ENCODE peak calls at places on chromosome 21, in eight cellular contexts. R is GM23248; T is progenitor cell of endocrine pancreas; V is activated CD4-positive, alpha-beta T cell treated with anti-CD3 and anti-CD28 coated beads for 36 hours; U is astrocyte of the hippocampus; Z is fibroblast of lung; J is cardiac muscle cell; X is SK-N-MC. E is an unnamed sample.

GRCh38 chr21:33643658-33644311 is 1.5 kb downstream of the ITSN1 start:
- DNase-seq in U (peak), J (peak), Z (peak), X (no peak), T (no peak), V (peak), R (peak), E (peak)

GRCh38 chr21:19557046-19557445 is 1153.5 kb upstream of the TMPRSS15 start:
- DNase-seq in R (no peak), X (no peak), J (no peak), U (no peak), T (no peak), Z (no peak), V (no peak), E (no peak)

GRCh38 chr21:35254006-35254751 is 205.1 kb upstream of the RUNX1 start:
- DNase-seq in J (no peak), V (no peak), R (peak), T (no peak), X (no peak), U (peak), Z (peak), E (peak)

GRCh38 chr21:39952265-39952664 is 85.0 kb downstream of the PCP4 start:
- DNase-seq in T (no peak), J (no peak), Z (no peak), V (no peak), U (no peak), R (no peak), X (no peak), E (no peak)

GRCh38 chr21:33691945-33692594 is 49.8 kb downstream of the ITSN1 start:
- DNase-seq in V (no peak), U (no peak), X (no peak), Z (no peak), T (no peak), R (no peak), J (no peak), E (no peak)

GRCh38 chr21:36587388-36587787 is 107.5 kb upstream of the CLDN14 start:
- DNase-seq in J (no peak), Z (no peak), R (peak), X (no peak), T (no peak), V (no peak), U (no peak), E (no peak)

GRCh38 chr21:29477941-29478340 is 179.2 kb downstream of the BACH1 start:
- DNase-seq in X (no peak), J (no peak), Z (peak), U (peak), V (no peak), T (no peak), R (peak), E (no peak)

GRCh38 chr21:14591882-14592281 is 45.8 kb upstream of the SAMSN1 start:
- DNase-seq in X (no peak), U (peak), V (no peak), Z (peak), J (no peak), R (peak), T (no peak), E (no peak)

GRCh38 chr21:45555557-45556301 is 13.5 kb upstream of the SLC19A1 start:
- DNase-seq in J (peak), R (peak), Z (peak), U (peak), V (peak), T (peak), X (no peak), E (peak)

GRCh38 chr21:41148798-41149197 is 19.2 kb upstream of the BACE2 start:
- DNase-seq in J (no peak), T (no peak), R (no peak), X (no peak), U (no peak), V (no peak), Z (no peak), E (no peak)

GRCh38 chr21:32611471-32611997 is 643 bp downstream of the CFAP298 start:
- DNase-seq in X (no peak), U (peak), T (no peak), R (peak), J (peak), Z (no peak), V (peak), E (peak)

GRCh38 chr21:46171996-46172862 is 12.0 kb downstream of the SPATC1L start:
- DNase-seq in Z (no peak), J (no peak), U (no peak), V (no peak), R (no peak), X (no peak), T (no peak), E (no peak)

GRCh38 chr21:38913120-38913975 is 107.6 kb downstream of the ETS2 start:
- DNase-seq in J (peak), Z (peak), X (no peak), R (peak), U (peak), T (peak), V (peak), E (peak)

GRCh38 chr21:38795475-38795874 is 10.3 kb upstream of the ETS2 start:
- DNase-seq in Z (no peak), X (no peak), R (no peak), V (no peak), T (no peak), U (no peak), J (no peak), E (no peak)

GRCh38 chr21:34941162-34941561 is 107.9 kb downstream of the RUNX1 start:
- DNase-seq in Z (no peak), X (no peak), T (no peak), V (no peak), J (no peak), U (no peak), R (no peak), E (no peak)

GRCh38 chr21:21183092-21183491 is 184.9 kb downstream of the NCAM2 start:
- DNase-seq in X (no peak), T (no peak), V (no peak), Z (peak), R (no peak), J (no peak), U (no peak), E (peak)

GRCh38 chr21:23951251-23951650 is 1656.0 kb downstream of the MRPL39 start:
- DNase-seq in U (no peak), X (no peak), R (no peak), V (no peak), Z (peak), T (no peak), J (no peak), E (no peak)

GRCh38 chr21:25912402-25912746 is 177.6 kb downstream of the GABPA start:
- DNase-seq in V (no peak), J (no peak), X (no peak), T (no peak), Z (no peak), U (no peak), R (no peak), E (no peak)

GRCh38 chr21:45378258-45378966 is 26.6 kb upstream of the COL18A1 start:
- DNase-seq in U (peak), R (peak), Z (peak), J (no peak), V (no peak), X (no peak), T (no peak), E (peak)

GRCh38 chr21:40586575-40586974 is 260.4 kb downstream of the DSCAM start:
- DNase-seq in X (no peak), T (no peak), R (no peak), Z (no peak), V (no peak), U (no peak), J (no peak), E (no peak)

GRCh38 chr21:34959607-34960006 is 89.5 kb downstream of the RUNX1 start:
- DNase-seq in R (no peak), J (no peak), U (no peak), Z (no peak), V (no peak), T (no peak), X (no peak), E (no peak)

GRCh38 chr21:43311303-43311817 is 115.6 kb downstream of the SIK1 start:
- DNase-seq in U (no peak), R (no peak), V (no peak), X (no peak), Z (no peak), T (no peak), J (no peak), E (no peak)

GRCh38 chr21:42640486-42640885 is 12.9 kb upstream of the PDE9A start:
- DNase-seq in T (no peak), Z (no peak), J (no peak), X (no peak), U (no peak), R (no peak), V (no peak), E (no peak)